ENCODE peak calls at places on chromosomes 12 and 14, in four cellular contexts. L is HS-5, U is DMS79 treated with DMSO at 0.1 percent for 48 hours, S is HEK293T. J is an unnamed sample.
A peak's percentile ranks its signal among the peaks of the same experiment; 100 is the strongest.

GRCh38 chr14:77305696-77306095 is 15.0 kb downstream of the POMT2 start:
- DNase-seq in L (no peak), U (no peak), S (no peak), J (no peak)

GRCh38 chr14:51908086-51908485 is 47.7 kb downstream of the GNG2 start:
- DNase-seq in L (no peak), U (no peak), S (no peak), J (no peak)

GRCh38 chr14:101947577-101947903 is 16.8 kb upstream of the DYNC1H1 start:
- DNase-seq in L (no peak), U (no peak), S (no peak), J (no peak)

GRCh38 chr14:56198438-56198837 is 80.2 kb downstream of the PELI2 start:
- DNase-seq in L (no peak), U (no peak), S (no peak), J (no peak)

GRCh38 chr14:24042733-24043132 is 9.1 kb upstream of the CARMIL3 start:
- DNase-seq in L (no peak), U (no peak), S (no peak), J (no peak)

GRCh38 chr14:105917933-105918436 is 391.6 kb downstream of the TMEM121 start:
- DNase-seq in L (no peak), U (no peak), S (no peak), J (no peak)

GRCh38 chr12:71183018-71183417 is 25.2 kb upstream of the TSPAN8 start:
- DNase-seq in L (peak; percentile 48), U (no peak), S (no peak), J (peak; percentile 2)

GRCh38 chr14:64416348-64416932 is 28.3 kb downstream of the MTHFD1 start:
- DNase-seq in L (no peak), U (no peak), S (no peak), J (no peak)

GRCh38 chr12:66438601-66439000 is 136.3 kb downstream of the HELB start:
- DNase-seq in L (peak; percentile 5), U (no peak), S (no peak), J (peak; percentile 50)

GRCh38 chr12:120651821-120652220 is 11.4 kb downstream of the CABP1 start:
- DNase-seq in L (no peak), U (no peak), S (no peak), J (peak; percentile 15)

GRCh38 chr14:37590096-37590809 is 4.8 kb downstream of the FOXA1 start:
- DNase-seq in L (no peak), U (peak; percentile 82), S (no peak), J (no peak)

GRCh38 chr12:93541578-93542217 is 30.8 kb upstream of the SOCS2 start:
- DNase-seq in L (no peak), U (no peak), S (no peak), J (no peak)

GRCh38 chr12:51848843-51849735 is 571 bp upstream of the FIGNL2 start:
- DNase-seq in L (no peak), U (no peak), S (peak; percentile 32), J (no peak)

GRCh38 chr14:68964300-68965093 is 14.6 kb downstream of the ACTN1 start:
- DNase-seq in L (no peak), U (no peak), S (no peak), J (peak; percentile 59)

J was measured in LHCN-M2.